ENCODE peak calls at places on chromosome 14, in seven cellular contexts. One of them, this sample, is unnamed.

GRCh38 chr14:105272623-105273022 is 24.3 kb downstream of the BTBD6 start:
- DNase-seq in hippocampal formation: no peak
- DNase-seq in HL-60: no peak
- DNase-seq in body of pancreas: peak; percentile 45
- DNase-seq in hepatocyte: no peak
- DNase-seq in amniotic stem cell: no peak
- DNase-seq in D341Med: no peak
- DNase-seq in this sample: no peak

GRCh38 chr14:56150645-56151345 is 32.6 kb downstream of the PELI2 start:
- DNase-seq in hepatocyte: no peak
- DNase-seq in hippocampal formation: no peak
- DNase-seq in HL-60: peak; percentile 19
- DNase-seq in D341Med: no peak
- DNase-seq in body of pancreas: no peak
- DNase-seq in amniotic stem cell: no peak
- DNase-seq in this sample: no peak

GRCh38 chr14:89418452-89418851 is 1.4 kb upstream of the FOXN3 start:
- DNase-seq in body of pancreas: no peak
- DNase-seq in hippocampal formation: no peak
- DNase-seq in HL-60: no peak
- DNase-seq in hepatocyte: no peak
- DNase-seq in D341Med: no peak
- DNase-seq in amniotic stem cell: no peak
- DNase-seq in this sample: no peak

GRCh38 chr14:69687963-69688649 is 76.7 kb downstream of the SUSD6 start:
- DNase-seq in hepatocyte: no peak
- DNase-seq in body of pancreas: no peak
- DNase-seq in D341Med: no peak
- DNase-seq in hippocampal formation: peak; percentile 64
- DNase-seq in amniotic stem cell: no peak
- DNase-seq in HL-60: no peak
- DNase-seq in this sample: no peak

GRCh38 chr14:79407572-79407971 is 803.7 kb downstream of the DIO2 start:
- DNase-seq in hepatocyte: no peak
- DNase-seq in body of pancreas: no peak
- DNase-seq in hippocampal formation: no peak
- DNase-seq in HL-60: no peak
- DNase-seq in amniotic stem cell: no peak
- DNase-seq in D341Med: no peak
- DNase-seq in this sample: no peak

GRCh38 chr14:59422069-59422881 is 42.9 kb downstream of the GPR135 start:
- DNase-seq in D341Med: no peak
- DNase-seq in body of pancreas: no peak
- DNase-seq in amniotic stem cell: no peak
- DNase-seq in HL-60: no peak
- DNase-seq in hepatocyte: no peak
- DNase-seq in hippocampal formation: no peak
- DNase-seq in this sample: no peak

GRCh38 chr14:74933925-74934435 is 10.9 kb upstream of the RPS6KL1 start:
- DNase-seq in body of pancreas: no peak
- DNase-seq in hepatocyte: no peak
- DNase-seq in amniotic stem cell: no peak
- DNase-seq in hippocampal formation: no peak
- DNase-seq in D341Med: no peak
- DNase-seq in HL-60: no peak
- DNase-seq in this sample: no peak

GRCh38 chr14:67491741-67492504 is 3.4 kb upstream of the TMEM229B start:
- DNase-seq in D341Med: peak; percentile 80
- DNase-seq in amniotic stem cell: no peak
- DNase-seq in hepatocyte: no peak
- DNase-seq in body of pancreas: peak; percentile 64
- DNase-seq in hippocampal formation: no peak
- DNase-seq in HL-60: no peak
- DNase-seq in this sample: no peak

GRCh38 chr14:92677955-92678354 is 70.5 kb downstream of the LGMN start:
- DNase-seq in HL-60: no peak
- DNase-seq in D341Med: no peak
- DNase-seq in hippocampal formation: no peak
- DNase-seq in hepatocyte: no peak
- DNase-seq in body of pancreas: no peak
- DNase-seq in amniotic stem cell: no peak
- DNase-seq in this sample: peak; percentile 19

GRCh38 chr14:104113631-104114420 is 24.6 kb upstream of the KIF26A start:
- DNase-seq in hippocampal formation: no peak
- DNase-seq in body of pancreas: no peak
- DNase-seq in HL-60: no peak
- DNase-seq in hepatocyte: no peak
- DNase-seq in D341Med: no peak
- DNase-seq in amniotic stem cell: no peak
- DNase-seq in this sample: peak; percentile 87

GRCh38 chr14:85487215-85487614 is 42.7 kb upstream of the FLRT2 start:
- DNase-seq in hippocampal formation: no peak
- DNase-seq in body of pancreas: no peak
- DNase-seq in HL-60: no peak
- DNase-seq in D341Med: no peak
- DNase-seq in hepatocyte: no peak
- DNase-seq in amniotic stem cell: no peak
- DNase-seq in this sample: no peak

GRCh38 chr14:103788086-103788485 is 59.3 kb downstream of the PPP1R13B start:
- DNase-seq in amniotic stem cell: no peak
- DNase-seq in D341Med: no peak
- DNase-seq in hepatocyte: no peak
- DNase-seq in HL-60: no peak
- DNase-seq in hippocampal formation: no peak
- DNase-seq in body of pancreas: no peak
- DNase-seq in this sample: no peak

GRCh38 chr14:63266106-63266505 is 52.6 kb downstream of the GPHB5 start:
- DNase-seq in HL-60: no peak
- DNase-seq in hippocampal formation: no peak
- DNase-seq in body of pancreas: no peak
- DNase-seq in hepatocyte: no peak
- DNase-seq in D341Med: no peak
- DNase-seq in amniotic stem cell: no peak
- DNase-seq in this sample: no peak

GRCh38 chr14:69667938-69668336 is 56.5 kb downstream of the SUSD6 start:
- DNase-seq in hippocampal formation: no peak
- DNase-seq in HL-60: no peak
- DNase-seq in amniotic stem cell: no peak
- DNase-seq in body of pancreas: no peak
- DNase-seq in hepatocyte: no peak
- DNase-seq in D341Med: no peak
- DNase-seq in this sample: no peak

GRCh38 chr14:100747021-100747586 is 20.4 kb downstream of the DLK1 start:
- DNase-seq in HL-60: no peak
- DNase-seq in amniotic stem cell: peak; percentile 71
- DNase-seq in body of pancreas: no peak
- DNase-seq in hepatocyte: peak; percentile 77
- DNase-seq in hippocampal formation: no peak
- DNase-seq in D341Med: no peak
- DNase-seq in this sample: peak; percentile 28

GRCh38 chr14:60637490-60638452 is 11.5 kb downstream of the SIX1 start:
- DNase-seq in D341Med: no peak
- DNase-seq in body of pancreas: no peak
- DNase-seq in HL-60: no peak
- DNase-seq in hepatocyte: peak; percentile 29
- DNase-seq in amniotic stem cell: no peak
- DNase-seq in hippocampal formation: no peak
- DNase-seq in this sample: peak; percentile 92

This sample was measured in chondrocyte.